ENCODE peak calls at places on chromosomes 13 and 19, in six cellular contexts. U, T, F, B, N and I are unnamed samples. For H3K4me1 and H4K20me1, the result is how much of the 10 kb centered on the place peaks cover.

GRCh38 chr13:41268764-41269163 is 5.4 kb upstream of the MTRF1 start:
- DNase-seq in U (no peak), T (peak), F (no peak), B (peak), N (peak), I (no peak)

GRCh38 chr13:75495938-75496337 is 14.0 kb upstream of the TBC1D4 start:
- DNase-seq in U (no peak), T (no peak), F (no peak), B (peak), N (peak), I (no peak)

GRCh38 chr13:28819046-28819747 is 942 bp upstream of the MTUS2 start:
- DNase-seq in U (no peak), T (peak), F (no peak), B (peak), N (peak), I (no peak)

GRCh38 chr19:45402469-45403070 is 2.3 kb downstream of the PPP1R13L start:
- DNase-seq in U (peak), T (no peak), F (peak), B (no peak), N (peak), I (no peak)

GRCh38 chr19:46392837-46393236 is 20.5 kb downstream of the CCDC8 start:
- DNase-seq in U (no peak), T (no peak), F (no peak), B (no peak), N (no peak), I (no peak)

GRCh38 chr13:45289936-45290563 is 50.9 kb downstream of the TPT1 start:
- DNase-seq in U (no peak), T (no peak), F (no peak), B (no peak), N (no peak), I (no peak)

GRCh38 chr19:38650911-38651584 is 3.6 kb downstream of the ACTN4 start:
- DNase-seq in U (no peak), T (peak), F (no peak), B (peak), N (peak), I (no peak)

GRCh38 chr19:44598355-44598754 is 15.0 kb upstream of the IGSF23 start:
- DNase-seq in U (no peak), T (no peak), F (no peak), B (no peak), N (no peak), I (no peak)

GRCh38 chr13:85651440-85651839 is 147.8 kb downstream of the SLITRK6 start:
- DNase-seq in U (no peak), T (peak), F (no peak), B (peak), N (peak), I (no peak)

GRCh38 chr19:38062959-38063786 is 156.2 kb downstream of the SIPA1L3 start:
- DNase-seq in U (no peak), T (no peak), F (peak), B (peak), N (peak), I (no peak)

GRCh38 chr19:48540110-48540509 is 11.9 kb upstream of the SULT2B1 start:
- DNase-seq in U (no peak), T (no peak), F (no peak), B (no peak), N (no peak), I (no peak)

GRCh38 chr19:1283207-1283916 is 2.3 kb upstream of the EFNA2 start:
- DNase-seq in U (no peak), T (no peak), F (no peak), B (no peak), N (no peak), I (no peak)
- H3K4me3 ChIP-seq in U (no peak), T (no peak), F (no peak), B (no peak), N (no peak), I (no peak)

GRCh38 chr19:5012688-5013457 is 44.0 kb downstream of the KDM4B start:
- DNase-seq in U (no peak), T (no peak), F (no peak), B (no peak), N (no peak), I (no peak)

GRCh38 chr19:5013761-5014160 is 44.8 kb downstream of the KDM4B start:
- DNase-seq in U (no peak), T (no peak), F (no peak), B (no peak), N (no peak), I (no peak)

GRCh38 chr19:5014941-5015340 is 46.0 kb downstream of the KDM4B start:
- DNase-seq in U (no peak), T (no peak), F (no peak), B (no peak), N (no peak), I (no peak)

GRCh38 chr19:5016268-5016667 is 47.4 kb downstream of the KDM4B start:
- DNase-seq in U (no peak), T (no peak), F (no peak), B (no peak), N (no peak), I (no peak)

GRCh38 chr19:5011476-5012238 is 42.7 kb downstream of the KDM4B start:
- DNase-seq in U (no peak), T (no peak), F (no peak), B (no peak), N (no peak), I (no peak)
- H3K4me1 ChIP-seq in U (under half), T (under half), F (under half), B (under half), N (under half), I (under half)

DNA sequence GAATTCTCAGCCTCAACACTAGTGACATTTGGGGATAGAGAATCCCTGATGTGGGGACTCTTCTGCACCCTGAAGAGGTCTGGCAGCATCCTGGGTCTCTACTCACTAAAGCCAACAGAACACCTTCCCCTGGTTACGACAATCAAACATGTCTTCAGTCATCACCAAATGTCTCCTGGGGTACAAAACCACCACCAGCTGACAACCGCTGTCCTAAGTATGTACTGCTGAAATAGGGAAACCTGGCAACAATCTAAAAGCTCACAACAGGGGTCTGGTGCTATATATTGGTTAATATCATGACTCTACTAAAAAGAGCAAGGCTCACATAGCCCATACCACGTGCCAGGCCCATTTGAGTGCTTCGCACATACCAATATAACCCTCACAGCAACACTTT is 13.4 kb downstream of the AKT2 start:
- DNase-seq in U (no peak), T (no peak), F (no peak), B (no peak), N (no peak), I (no peak)
- H4K20me1 ChIP-seq in U (under half), T (under half), F (half or more), B (half or more), N (under half), I (half or more)

GRCh38 chr19:8306235-8307054 is 1.7 kb downstream of the CD320 start:
- DNase-seq in U (peak), T (no peak), F (no peak), B (no peak), N (no peak), I (peak)

GRCh38 chr19:8307965-8308866 is at the start of gene CD320:
- DNase-seq in U (peak), T (peak), F (peak), B (peak), N (peak), I (peak)

GRCh38 chr19:8308891-8309291 is 733 bp upstream of the CD320 start:
- DNase-seq in U (no peak), T (no peak), F (no peak), B (no peak), N (no peak), I (peak)

GRCh38 chr19:8305798-8306197 is 2.4 kb downstream of the CD320 start:
- DNase-seq in U (peak), T (no peak), F (no peak), B (no peak), N (no peak), I (peak)

GRCh38 chr19:8307400-8307964 is 676 bp downstream of the CD320 start:
- DNase-seq in U (peak), T (peak), F (peak), B (no peak), N (no peak), I (peak)
- H3K4me3 ChIP-seq in U (peak), T (peak), F (peak), B (peak), N (peak), I (peak)

GRCh38 chr19:10036601-10037071 is 23.4 kb downstream of the RDH8 start:
- DNase-seq in U (no peak), T (no peak), F (no peak), B (no peak), N (no peak), I (no peak)

GRCh38 chr19:10037809-10038208 is 24.5 kb downstream of the RDH8 start:
- DNase-seq in U (no peak), T (no peak), F (no peak), B (no peak), N (no peak), I (no peak)

GRCh38 chr19:10033614-10034013 is 20.3 kb downstream of the RDH8 start:
- DNase-seq in U (no peak), T (no peak), F (no peak), B (no peak), N (no peak), I (no peak)

DNA sequence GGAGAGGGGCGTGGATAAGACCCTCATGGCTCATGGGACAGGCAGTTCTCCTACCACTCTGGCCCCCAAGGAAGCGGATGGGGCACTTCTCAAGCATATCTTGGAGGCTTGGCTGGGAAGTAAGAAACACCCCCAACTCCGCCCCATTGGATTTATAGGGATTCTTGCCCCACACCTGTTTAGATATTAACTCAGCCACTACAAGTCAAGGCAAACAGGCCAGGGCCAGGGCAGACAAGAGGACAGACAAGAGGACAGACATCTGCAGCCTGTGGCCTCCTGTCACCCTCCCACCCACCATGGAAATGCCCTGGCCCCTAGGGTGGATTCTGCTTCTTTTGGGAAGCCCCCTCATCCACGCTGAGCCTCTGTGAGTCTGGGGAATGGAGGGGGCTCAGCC is 24.1 kb downstream of the RDH8 start:
- DNase-seq in U (no peak), T (no peak), F (no peak), B (no peak), N (no peak), I (no peak)
- H3K4me1 ChIP-seq in U (under half), T (under half), F (under half), B (under half), N (under half), I (under half)